ENCODE peak calls at places on chromosomes 2 and 18, in eight cellular contexts. F is upper lobe of right lung; X is SJCRH30; S is GM23338; W is neural progenitor cell; M is aorta; L is effector memory CD4-positive, alpha-beta T cell; V is right atrium auricular region. P is an unnamed sample.

GRCh38 chr2:144484201-144484948 is 35.5 kb downstream of the ZEB2 start:
- DNase-seq in F (no peak), X (no peak), S (no peak), W (no peak), M (no peak), L (no peak), V (no peak), P (no peak)

GRCh38 chr18:56148373-56148772 is 490.0 kb downstream of the TXNL1 start:
- DNase-seq in F (no peak), X (no peak), S (no peak), W (no peak), M (no peak), L (no peak), V (no peak), P (no peak)

GRCh38 chr2:50492452-50492851 is 539.5 kb downstream of the NRXN1 start:
- DNase-seq in F (no peak), X (peak), S (peak), W (peak), M (no peak), L (peak), V (no peak), P (no peak)

GRCh38 chr2:44120428-44120827 is 48.2 kb upstream of the PPM1B start:
- DNase-seq in F (no peak), X (no peak), S (no peak), W (no peak), M (no peak), L (no peak), V (no peak), P (no peak)

GRCh38 chr2:200351815-200352214 is 45.3 kb downstream of the SPATS2L start:
- DNase-seq in F (no peak), X (no peak), S (no peak), W (no peak), M (no peak), L (no peak), V (no peak), P (no peak)

GRCh38 chr2:72127401-72128058 is 20.1 kb downstream of the CYP26B1 start:
- DNase-seq in F (no peak), X (no peak), S (no peak), W (no peak), M (no peak), L (no peak), V (no peak), P (peak)

GRCh38 chr2:1140389-1141003 is 189.8 kb downstream of the SNTG2 start:
- DNase-seq in F (no peak), X (no peak), S (peak), W (peak), M (no peak), L (no peak), V (no peak), P (no peak)

GRCh38 chr2:190119257-190119656 is 56.7 kb upstream of the MSTN start:
- DNase-seq in F (no peak), X (no peak), S (peak), W (peak), M (peak), L (peak), V (peak), P (no peak)

GRCh38 chr2:64329848-64330247 is 124.1 kb upstream of the LGALSL start:
- DNase-seq in F (no peak), X (no peak), S (no peak), W (no peak), M (peak), L (no peak), V (peak), P (no peak)

GRCh38 chr2:53635681-53636080 is 131.9 kb upstream of the CHAC2 start:
- DNase-seq in F (no peak), X (no peak), S (no peak), W (no peak), M (no peak), L (no peak), V (no peak), P (no peak)

GRCh38 chr2:119252186-119253113 is 28.8 kb downstream of the STEAP3 start:
- DNase-seq in F (no peak), X (no peak), S (no peak), W (no peak), M (no peak), L (no peak), V (no peak), P (no peak)

GRCh38 chr18:58476022-58476421 is 152.9 kb downstream of the ALPK2 start:
- DNase-seq in F (no peak), X (no peak), S (no peak), W (no peak), M (no peak), L (no peak), V (no peak), P (no peak)

GRCh38 chr18:62524443-62525200 is 1.8 kb downstream of the ZCCHC2 start:
- DNase-seq in F (peak), X (peak), S (peak), W (peak), M (peak), L (peak), V (no peak), P (peak)

GRCh38 chr2:218291318-218291933 is 877 bp downstream of the TMBIM1 start:
- DNase-seq in F (no peak), X (no peak), S (no peak), W (no peak), M (peak), L (no peak), V (no peak), P (no peak)

GRCh38 chr2:135744761-135745314 is 3.2 kb downstream of the UBXN4 start:
- DNase-seq in F (no peak), X (peak), S (peak), W (peak), M (no peak), L (no peak), V (no peak), P (no peak)

GRCh38 chr2:168116448-168116847 is 130.9 kb downstream of the STK39 start:
- DNase-seq in F (no peak), X (peak), S (peak), W (peak), M (no peak), L (no peak), V (no peak), P (no peak)

GRCh38 chr2:210681481-210681880 is 125.1 kb downstream of the CPS1 start:
- DNase-seq in F (no peak), X (no peak), S (no peak), W (no peak), M (no peak), L (no peak), V (no peak), P (no peak)

GRCh38 chr2:221502270-221502973 is 69.7 kb downstream of the EPHA4 start:
- DNase-seq in F (no peak), X (no peak), S (no peak), W (no peak), M (no peak), L (no peak), V (no peak), P (no peak)

GRCh38 chr2:10196275-10196892 is 73.8 kb downstream of the RRM2 start:
- DNase-seq in F (no peak), X (no peak), S (no peak), W (no peak), M (no peak), L (no peak), V (no peak), P (no peak)

GRCh38 chr2:237280937-237281336 is 133.0 kb downstream of the COL6A3 start:
- DNase-seq in F (no peak), X (no peak), S (no peak), W (no peak), M (no peak), L (no peak), V (no peak), P (no peak)

GRCh38 chr2:177489719-177490301 is 97.2 kb downstream of the AGPS start:
- DNase-seq in F (no peak), X (peak), S (peak), W (peak), M (no peak), L (no peak), V (no peak), P (no peak)

GRCh38 chr2:101655941-101656422 is 41.5 kb upstream of the MAP4K4 start:
- DNase-seq in F (no peak), X (no peak), S (no peak), W (no peak), M (peak), L (no peak), V (no peak), P (no peak)

GRCh38 chr2:216830346-216830745 is 29.5 kb downstream of the TNP1 start:
- DNase-seq in F (no peak), X (no peak), S (no peak), W (no peak), M (no peak), L (no peak), V (no peak), P (no peak)

GRCh38 chr2:237765875-237766274 is 32.7 kb upstream of the RBM44 start:
- DNase-seq in F (no peak), X (no peak), S (no peak), W (no peak), M (no peak), L (no peak), V (no peak), P (no peak)

GRCh38 chr2:159905901-159906300 is 107.9 kb upstream of the CD302 start:
- DNase-seq in F (no peak), X (no peak), S (no peak), W (no peak), M (no peak), L (no peak), V (no peak), P (no peak)

GRCh38 chr2:159903404-159904126 is 105.6 kb upstream of the CD302 start:
- DNase-seq in F (no peak), X (no peak), S (no peak), W (no peak), M (peak), L (peak), V (no peak), P (no peak)

GRCh38 chr2:159906315-159906714 is 108.3 kb upstream of the CD302 start:
- DNase-seq in F (no peak), X (no peak), S (no peak), W (no peak), M (no peak), L (no peak), V (no peak), P (no peak)

GRCh38 chr2:159904127-159904564 is 106.1 kb upstream of the CD302 start:
- DNase-seq in F (peak), X (no peak), S (peak), W (no peak), M (peak), L (peak), V (no peak), P (no peak)

DNA sequence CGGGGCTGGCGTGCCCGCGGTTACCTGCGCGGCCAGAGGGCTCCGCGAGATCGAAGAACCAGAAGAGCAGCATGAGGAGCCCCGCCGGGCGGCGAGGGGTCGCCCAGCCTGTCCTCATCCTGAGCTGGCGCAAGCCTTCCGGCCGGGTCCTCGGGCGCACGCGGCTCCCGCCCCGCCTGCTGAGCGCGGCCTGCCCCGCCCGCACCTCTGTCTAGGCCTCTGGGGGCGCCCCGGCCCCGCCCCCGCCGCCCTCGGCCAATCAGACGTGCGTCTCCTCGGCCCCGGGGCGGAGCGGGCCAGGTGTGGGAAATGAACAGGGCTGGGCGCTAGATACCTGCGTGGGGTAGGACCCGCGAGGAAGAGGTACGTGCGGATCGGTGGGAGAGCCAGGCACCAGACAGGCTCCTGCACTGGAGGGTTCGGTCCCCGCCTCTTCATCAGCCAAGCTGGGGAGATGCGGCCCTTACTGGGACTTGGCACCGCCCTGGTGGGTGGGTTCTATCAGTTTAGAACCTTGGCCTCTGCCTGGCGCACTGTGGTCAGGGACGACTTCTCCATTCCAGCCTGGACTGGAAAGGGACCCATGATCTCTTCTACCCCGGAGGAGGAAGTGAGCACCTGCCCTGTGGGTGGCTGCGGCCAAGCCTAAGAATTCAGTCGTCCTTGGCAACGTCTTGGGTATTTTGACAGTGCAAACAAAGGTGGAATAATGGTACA is 106.7 kb upstream of the CD302 start:
- DNase-seq in F (peak), X (no peak), S (peak), W (peak), M (peak), L (peak), V (no peak), P (no peak)
- H3K27ac ChIP-seq in F (peak), X (no peak), S (no peak), W (no peak), M (peak), L (peak), V (no peak), P (peak)

GRCh38 chr18:72376256-72376655 is 167.9 kb downstream of the CBLN2 start:
- DNase-seq in F (no peak), X (peak), S (no peak), W (no peak), M (no peak), L (no peak), V (no peak), P (no peak)
- H3K27ac ChIP-seq in F (no peak), X (peak), S (no peak), W (no peak), M (no peak), L (no peak), V (no peak), P (no peak)

GRCh38 chr18:31217455-31217854 is 54.8 kb upstream of the DSC1 start:
- DNase-seq in F (no peak), X (peak), S (no peak), W (no peak), M (no peak), L (no peak), V (no peak), P (no peak)
- H3K27ac ChIP-seq in F (no peak), X (no peak), S (no peak), W (peak), M (no peak), L (no peak), V (no peak), P (no peak)

GRCh38 chr2:152354069-152354755 is 19.2 kb downstream of the FMNL2 start:
- DNase-seq in F (no peak), X (no peak), S (no peak), W (no peak), M (no peak), L (no peak), V (no peak), P (no peak)
- H3K27ac ChIP-seq in F (no peak), X (no peak), S (no peak), W (no peak), M (no peak), L (no peak), V (no peak), P (peak)

GRCh38 chr2:86485103-86485502 is 43.9 kb downstream of the KDM3A start:
- DNase-seq in F (no peak), X (no peak), S (no peak), W (no peak), M (no peak), L (no peak), V (no peak), P (no peak)

GRCh38 chr2:86480105-86480504 is 38.9 kb downstream of the KDM3A start:
- DNase-seq in F (no peak), X (no peak), S (no peak), W (no peak), M (peak), L (no peak), V (no peak), P (no peak)

GRCh38 chr2:86484385-86484784 is 43.2 kb downstream of the KDM3A start:
- DNase-seq in F (no peak), X (no peak), S (no peak), W (no peak), M (no peak), L (no peak), V (no peak), P (no peak)

GRCh38 chr2:86477349-86477748 is 36.2 kb downstream of the KDM3A start:
- DNase-seq in F (no peak), X (no peak), S (no peak), W (no peak), M (no peak), L (no peak), V (no peak), P (no peak)

GRCh38 chr2:86482034-86482433 is 40.9 kb downstream of the KDM3A start:
- DNase-seq in F (no peak), X (no peak), S (no peak), W (no peak), M (no peak), L (no peak), V (no peak), P (no peak)
- H3K27ac ChIP-seq in F (peak), X (no peak), S (no peak), W (no peak), M (peak), L (no peak), V (no peak), P (peak)